ENCODE peak calls at places on chromosomes 7 and 10, in seven cellular contexts. M is HCT116; K is iris pigment epithelial cell; J is NCI-H510A treated with DMSO at 0.1 percent for 48 hours; O is WTC11; G is HFF-Myc; D is stimulated activated CD4-positive, alpha-beta T cell treated with anti-CD3 and anti-CD28 coated beads, Interleukin-4, amount 100 ng/mL, for 48 hours. R is an unnamed sample.

GRCh38 chr10:17808971-17809841 is at the start of gene MRC1:
- DNase-seq in O (no peak), J (no peak), K (no peak), G (no peak), M (no peak), D (no peak), R (no peak)

GRCh38 chr10:113177163-113177935 is 227.3 kb downstream of the TCF7L2 start:
- DNase-seq in K (no peak), D (no peak), J (no peak), M (no peak), O (no peak), G (no peak), R (no peak)

GRCh38 chr10:24288581-24288980 is 79.6 kb downstream of the KIAA1217 start:
- DNase-seq in M (no peak), D (no peak), G (no peak), O (no peak), K (no peak), J (no peak), R (no peak)

GRCh38 chr7:140033036-140033435 is 29.7 kb downstream of the PARP12 start:
- DNase-seq in K (peak), G (no peak), M (no peak), J (no peak), D (no peak), O (no peak), R (no peak)

GRCh38 chr10:8670461-8670860 is 616.0 kb downstream of the GATA3 start:
- DNase-seq in O (no peak), J (no peak), G (no peak), D (no peak), K (no peak), M (no peak), R (no peak)

GRCh38 chr7:106257752-106258151 is 27.0 kb downstream of the NAMPT start:
- DNase-seq in G (no peak), K (no peak), O (no peak), D (no peak), J (no peak), M (no peak), R (no peak)

GRCh38 chr10:12391191-12391590 is 41.8 kb downstream of the CAMK1D start:
- DNase-seq in J (no peak), G (no peak), O (no peak), D (no peak), M (no peak), K (no peak), R (no peak)

GRCh38 chr7:23918856-23919255 is 208.8 kb downstream of the STK31 start:
- DNase-seq in M (no peak), G (no peak), J (no peak), D (no peak), O (no peak), K (peak), R (no peak)

GRCh38 chr7:34296663-34297062 is 361.4 kb upstream of the NPSR1 start:
- DNase-seq in K (peak), O (no peak), D (no peak), G (no peak), J (no peak), M (no peak), R (no peak)

GRCh38 chr10:124010563-124011131 is 82.8 kb downstream of the CHST15 start:
- DNase-seq in M (peak), D (no peak), K (no peak), J (no peak), G (no peak), O (peak), R (no peak)

GRCh38 chr7:42227931-42228591 is 8.9 kb downstream of the GLI3 start:
- DNase-seq in G (no peak), D (no peak), J (no peak), M (no peak), O (peak), K (peak), R (no peak)

GRCh38 chr7:98992076-98992475 is 113.7 kb downstream of the TRRAP start:
- DNase-seq in O (no peak), K (no peak), J (no peak), D (no peak), G (no peak), M (no peak), R (no peak)

GRCh38 chr7:1742555-1743303 is 72.7 kb downstream of the ELFN1 start:
- DNase-seq in D (no peak), M (no peak), K (peak), G (no peak), O (no peak), J (no peak), R (peak)

GRCh38 chr7:155459867-155460461 is 2.0 kb downstream of the EN2 start:
- DNase-seq in D (no peak), O (no peak), J (no peak), M (no peak), G (no peak), K (no peak), R (no peak)

GRCh38 chr7:151930026-151930653 is 26.1 kb upstream of the GALNTL5 start:
- DNase-seq in K (no peak), J (no peak), M (no peak), D (no peak), G (no peak), O (no peak), R (no peak)

GRCh38 chr10:86905429-86905828 is 52.0 kb downstream of the MMRN2 start:
- DNase-seq in J (no peak), K (no peak), G (no peak), M (no peak), D (no peak), O (no peak), R (no peak)

GRCh38 chr7:1062296-1063294 is 18.2 kb downstream of the GPR146 start:
- DNase-seq in K (no peak), J (no peak), G (no peak), M (no peak), O (no peak), D (no peak), R (no peak)

GRCh38 chr10:13758302-13758701 is 171.5 kb downstream of the PRPF18 start:
- DNase-seq in J (no peak), G (peak), O (peak), M (peak), K (peak), D (no peak), R (no peak)

GRCh38 chr10:126458453-126458852 is 70.2 kb upstream of the ADAM12 start:
- DNase-seq in J (no peak), K (peak), G (no peak), M (no peak), D (no peak), O (no peak), R (no peak)

GRCh38 chr10:120145107-120145506 is 252.6 kb downstream of the SEC23IP start:
- DNase-seq in O (no peak), G (no peak), J (no peak), D (no peak), K (no peak), M (no peak), R (no peak)

GRCh38 chr7:50156163-50156562 is 63.1 kb upstream of the ZPBP start:
- DNase-seq in O (no peak), M (no peak), K (no peak), G (no peak), J (no peak), D (no peak), R (no peak)

GRCh38 chr7:114854369-114854768 is 67.5 kb upstream of the MDFIC start:
- DNase-seq in G (no peak), K (no peak), D (no peak), J (no peak), M (peak), O (no peak), R (no peak)

GRCh38 chr10:104301907-104302690 is 33.1 kb downstream of the GSTO2 start:
- DNase-seq in G (no peak), J (no peak), D (no peak), K (peak), M (no peak), O (no peak), R (no peak)

GRCh38 chr7:131011437-131011752 is 277.4 kb upstream of the KLF14 start:
- DNase-seq in G (no peak), D (peak), M (no peak), O (peak), J (no peak), K (no peak), R (no peak)

GRCh38 chr10:132336064-132336746 is 4.2 kb downstream of the LRRC27 start:
- DNase-seq in G (no peak), M (no peak), D (no peak), K (no peak), O (no peak), J (no peak), R (no peak)

GRCh38 chr10:17290226-17290625 is 62.2 kb downstream of the VIM start:
- DNase-seq in O (no peak), D (no peak), J (peak), K (peak), M (peak), G (no peak), R (no peak)

GRCh38 chr10:87545783-87546182 is 41.1 kb downstream of the MINPP1 start:
- DNase-seq in K (no peak), D (no peak), J (no peak), G (no peak), O (no peak), M (no peak), R (no peak)

GRCh38 chr7:23246540-23246939 is at the start of gene GPNMB:
- DNase-seq in D (no peak), J (no peak), G (peak), K (peak), M (no peak), O (no peak), R (no peak)

R was measured in stimulated activated effector memory CD8-positive, alpha-beta T cell treated with anti-CD3 and anti-CD28 coated beads, Interleukin-12 subunit alpha, Interleukin-12 subunit beta, amount 100 ng/mL, for 72 hours.